ENCODE peak calls at places on chromosomes 16 and 17, in five cellular contexts. K is skeletal muscle cell; V is astrocyte of the spinal cord; Y is lower leg skin; Z is activated T-helper 1 cell treated with anti-CD3 and anti-CD28 coated beads, Interleukin-2, amount 50 U/mL, for 16 hours. B is an unnamed sample.

GRCh38 chr17:10631048-10631700 is 25.9 kb downstream of the MYH3 start:
- DNase-seq in K (no peak), V (peak), Y (no peak), Z (no peak), B (no peak)

GRCh38 chr17:76048711-76049110 is 21.6 kb upstream of the EVPL start:
- DNase-seq in K (no peak), V (peak), Y (no peak), Z (no peak), B (no peak)

GRCh38 chr17:27457731-27458523 is 1.7 kb downstream of the KSR1 start:
- DNase-seq in K (no peak), V (peak), Y (no peak), Z (no peak), B (no peak)

GRCh38 chr16:66604376-66605176 is at the start of gene CMTM3:
- DNase-seq in K (no peak), V (peak), Y (peak), Z (peak), B (no peak)

GRCh38 chr16:11799509-11800384 is 2.7 kb upstream of the ZC3H7A start:
- DNase-seq in K (no peak), V (no peak), Y (no peak), Z (no peak), B (no peak)

GRCh38 chr17:81458628-81459027 is 54.0 kb downstream of the ACTG1 start:
- DNase-seq in K (no peak), V (no peak), Y (no peak), Z (no peak), B (no peak)

GRCh38 chr17:66276328-66276937 is 26.0 kb upstream of the PRKCA start:
- DNase-seq in K (no peak), V (peak), Y (no peak), Z (no peak), B (no peak)

GRCh38 chr17:80844418-80844990 is 147.1 kb upstream of the CHMP6 start:
- DNase-seq in K (no peak), V (no peak), Y (peak), Z (no peak), B (no peak)

GRCh38 chr17:82611140-82612058 is 36.8 kb downstream of the WDR45B start:
- DNase-seq in K (no peak), V (no peak), Y (no peak), Z (no peak), B (no peak)

GRCh38 chr16:50012182-50012581 is 12.8 kb upstream of the CNEP1R1 start:
- DNase-seq in K (no peak), V (no peak), Y (no peak), Z (no peak), B (no peak)

GRCh38 chr17:40448213-40448638 is 5.0 kb downstream of the IGFBP4 start:
- DNase-seq in K (no peak), V (no peak), Y (no peak), Z (no peak), B (no peak)

GRCh38 chr16:4327782-4328579 is 12.1 kb downstream of the GLIS2 start:
- DNase-seq in K (no peak), V (peak), Y (peak), Z (peak), B (no peak)

GRCh38 chr17:68318103-68318991 is 27.1 kb downstream of the ARSG start:
- DNase-seq in K (peak), V (peak), Y (no peak), Z (no peak), B (peak)

GRCh38 chr17:10792156-10792555 is 11.7 kb downstream of the TMEM238L start:
- DNase-seq in K (no peak), V (no peak), Y (no peak), Z (no peak), B (no peak)

GRCh38 chr17:28467456-28468025 is 5.9 kb upstream of the SLC13A2 start:
- DNase-seq in K (peak), V (peak), Y (no peak), Z (no peak), B (peak)

GRCh38 chr16:73268311-73268997 is 220.5 kb upstream of the ZFHX3 start:
- DNase-seq in K (no peak), V (no peak), Y (no peak), Z (no peak), B (no peak)

GRCh38 chr16:35102780-35103403 is 1643.5 kb downstream of the TP53TG3F start:
- DNase-seq in K (no peak), V (no peak), Y (no peak), Z (no peak), B (no peak)

GRCh38 chr16:81473066-81473488 is 28.5 kb downstream of the CMIP start:
- DNase-seq in K (no peak), V (peak), Y (no peak), Z (no peak), B (no peak)

GRCh38 chr17:1714980-1715802 is 5.0 kb upstream of the TLCD2 start:
- DNase-seq in K (peak), V (peak), Y (peak), Z (no peak), B (peak)

GRCh38 chr17:64236827-64237403 is 26.1 kb downstream of the TEX2 start:
- DNase-seq in K (no peak), V (no peak), Y (no peak), Z (no peak), B (no peak)

GRCh38 chr16:8867483-8868271 is 1.1 kb downstream of the CARHSP1 start:
- DNase-seq in K (no peak), V (peak), Y (peak), Z (no peak), B (no peak)

GRCh38 chr17:48149174-48150106 is 41.9 kb downstream of the SNX11 start:
- DNase-seq in K (no peak), V (no peak), Y (no peak), Z (no peak), B (no peak)

GRCh38 chr17:44204453-44204882 is 4.8 kb upstream of the ATXN7L3 start:
- DNase-seq in K (no peak), V (peak), Y (peak), Z (no peak), B (peak)

GRCh38 chr16:58243528-58244004 is 45.7 kb upstream of the CSNK2A2 start:
- DNase-seq in K (no peak), V (no peak), Y (no peak), Z (no peak), B (no peak)

GRCh38 chr16:10946308-10946707 is 1.9 kb downstream of the CLEC16A start:
- DNase-seq in K (no peak), V (no peak), Y (no peak), Z (no peak), B (no peak)

GRCh38 chr16:75621170-75621477 is 2.0 kb downstream of the ADAT1 start:
- DNase-seq in K (no peak), V (peak), Y (no peak), Z (no peak), B (peak)

GRCh38 chr17:17782425-17783120 is 54.2 kb downstream of the SREBF1 start:
- DNase-seq in K (no peak), V (peak), Y (no peak), Z (no peak), B (no peak)

GRCh38 chr17:68693466-68693865 is 92.3 kb upstream of the FAM20A start:
- DNase-seq in K (no peak), V (no peak), Y (no peak), Z (no peak), B (no peak)

GRCh38 chr16:70483426-70483825 is 29.0 kb downstream of the FCSK start:
- DNase-seq in K (no peak), V (no peak), Y (no peak), Z (no peak), B (no peak)

B was measured in stromal cell of bone marrow.